ENCODE peak calls at places on chromosomes 11 and 22, in five cellular contexts. U, W, S, H and Y are unnamed samples. For H3K27me3, the result is how much of the 10 kb centered on the place peaks cover.

GRCh38 chr11:112837162-112837826 is 123.9 kb upstream of the NCAM1 start:
- DNase-seq in S (no peak), U (no peak), H (no peak), W (peak), Y (peak)

GRCh38 chr11:46306296-46306853 is 28.9 kb downstream of the CREB3L1 start:
- DNase-seq in W (no peak), S (no peak), U (no peak), H (no peak), Y (no peak)

GRCh38 chr11:124951341-124951740 is 2.7 kb upstream of the CCDC15 start:
- DNase-seq in H (no peak), W (no peak), U (no peak), S (no peak), Y (no peak)

GRCh38 chr22:27982106-27982505 is 63.0 kb upstream of the PITPNB start:
- DNase-seq in U (no peak), W (no peak), H (no peak), S (peak), Y (no peak)

GRCh38 chr11:130668751-130669150 is 220.3 kb downstream of the ADAMTS15 start:
- DNase-seq in U (no peak), W (no peak), S (no peak), H (no peak), Y (no peak)

GRCh38 chr22:32199341-32199740 is 5.5 kb downstream of the RFPL2 start:
- DNase-seq in W (no peak), S (no peak), U (no peak), H (peak), Y (no peak)

GRCh38 chr11:110971110-110971509 is 258.9 kb upstream of the ARHGAP20 start:
- DNase-seq in S (no peak), W (no peak), U (no peak), H (no peak), Y (no peak)

GRCh38 chr11:120122921-120123683 is 14.8 kb downstream of the TRIM29 start:
- DNase-seq in H (no peak), S (no peak), U (no peak), W (no peak), Y (no peak)

GRCh38 chr11:65640483-65641207 is 2.7 kb downstream of the SIPA1 start:
- DNase-seq in S (no peak), H (no peak), W (no peak), U (no peak), Y (no peak)

DNA sequence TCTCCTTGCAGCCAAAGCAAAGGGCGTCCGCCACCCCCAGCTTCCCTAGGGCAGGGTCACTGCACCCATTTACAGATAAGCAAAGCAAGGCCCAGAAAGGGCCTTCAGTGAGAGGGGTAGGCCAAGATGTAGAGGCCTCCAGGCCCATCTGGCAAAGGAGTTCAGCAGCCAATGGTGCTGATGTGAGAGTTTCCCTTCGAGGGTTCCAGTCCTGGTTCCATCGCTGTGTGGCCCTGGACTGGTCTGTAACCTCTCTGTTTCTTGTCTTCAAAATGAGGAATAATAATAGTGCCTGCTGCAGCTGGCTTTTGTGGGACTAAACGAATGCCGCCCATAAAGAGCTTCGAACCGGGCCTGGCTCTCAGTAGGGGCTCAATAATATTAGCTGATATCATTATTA is 4.0 kb downstream of the ELFN2 start:
- DNase-seq in S (no peak), H (no peak), W (no peak), U (no peak), Y (no peak)
- H3K27me3 ChIP-seq in S (half or more), H (half or more), W (under half), U (under half), Y (half or more)

GRCh38 chr11:3197044-3197715 is 21.4 kb downstream of the MRGPRG start:
- DNase-seq in S (no peak), U (no peak), W (no peak), H (no peak), Y (peak)

GRCh38 chr11:3196161-3197043 is 22.2 kb downstream of the MRGPRG start:
- DNase-seq in H (peak), U (no peak), W (no peak), S (peak), Y (no peak)

GRCh38 chr11:3193373-3194015 is 25.1 kb downstream of the MRGPRG start:
- DNase-seq in S (no peak), H (peak), W (no peak), U (no peak), Y (no peak)

GRCh38 chr11:3194016-3194816 is 24.4 kb downstream of the MRGPRG start:
- DNase-seq in S (peak), H (peak), W (no peak), U (no peak), Y (no peak)

GRCh38 chr11:3195251-3196160 is 23.1 kb downstream of the MRGPRG start:
- DNase-seq in S (peak), H (peak), W (peak), U (no peak), Y (no peak)
- TF ChIP-seq CTCF in S (no peak), H (peak), W (peak), U (peak), Y (no peak)

GRCh38 chr11:7590529-7590928 is 76.7 kb downstream of the PPFIBP2 start:
- DNase-seq in W (no peak), S (no peak), U (no peak), H (no peak), Y (no peak)

GRCh38 chr11:7589861-7590260 is 76.1 kb downstream of the PPFIBP2 start:
- DNase-seq in S (no peak), H (no peak), U (no peak), W (no peak), Y (no peak)

GRCh38 chr11:7584910-7585309 is 71.1 kb downstream of the PPFIBP2 start:
- DNase-seq in W (no peak), H (no peak), S (no peak), U (no peak), Y (no peak)

GRCh38 chr11:7585816-7586215 is 72.0 kb downstream of the PPFIBP2 start:
- DNase-seq in W (no peak), U (no peak), H (no peak), S (no peak), Y (no peak)

DNA sequence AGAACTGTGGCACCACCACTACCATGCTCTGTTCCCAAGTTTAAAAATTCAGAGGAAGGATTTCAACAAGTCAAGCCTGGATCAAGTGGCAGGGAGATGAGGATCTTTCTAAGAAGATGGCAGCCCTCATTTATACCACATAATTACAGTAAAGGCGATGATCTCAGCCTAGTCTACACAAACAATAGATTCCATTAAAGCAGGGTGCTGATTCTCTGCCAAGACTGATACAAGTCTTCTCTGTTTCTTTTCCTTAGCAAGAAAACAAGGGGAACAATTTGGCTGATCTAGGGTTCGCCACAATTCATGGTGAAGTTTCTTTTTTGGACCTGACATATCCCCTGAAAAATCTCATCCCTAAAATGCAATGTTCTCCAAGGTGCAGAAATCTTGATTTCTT is 73.9 kb downstream of the PPFIBP2 start:
- DNase-seq in S (no peak), H (no peak), U (no peak), W (no peak), Y (no peak)
- H3K27me3 ChIP-seq in S (under half), H (under half), U (under half), W (under half), Y (under half)

GRCh38 chr11:105609832-105610781 is at the start of gene GRIA4:
- DNase-seq in S (peak), W (no peak), H (peak), U (no peak), Y (peak)
- TF ChIP-seq CTCF in S (no peak), W (no peak), H (no peak), U (no peak), Y (no peak)

GRCh38 chr11:134643519-134644042 is 231.5 kb upstream of the B3GAT1 start:
- DNase-seq in W (no peak), U (no peak), S (no peak), H (peak), Y (no peak)
- H3K27me3 ChIP-seq in W (under half), U (under half), S (under half), H (under half), Y (under half)

DNA sequence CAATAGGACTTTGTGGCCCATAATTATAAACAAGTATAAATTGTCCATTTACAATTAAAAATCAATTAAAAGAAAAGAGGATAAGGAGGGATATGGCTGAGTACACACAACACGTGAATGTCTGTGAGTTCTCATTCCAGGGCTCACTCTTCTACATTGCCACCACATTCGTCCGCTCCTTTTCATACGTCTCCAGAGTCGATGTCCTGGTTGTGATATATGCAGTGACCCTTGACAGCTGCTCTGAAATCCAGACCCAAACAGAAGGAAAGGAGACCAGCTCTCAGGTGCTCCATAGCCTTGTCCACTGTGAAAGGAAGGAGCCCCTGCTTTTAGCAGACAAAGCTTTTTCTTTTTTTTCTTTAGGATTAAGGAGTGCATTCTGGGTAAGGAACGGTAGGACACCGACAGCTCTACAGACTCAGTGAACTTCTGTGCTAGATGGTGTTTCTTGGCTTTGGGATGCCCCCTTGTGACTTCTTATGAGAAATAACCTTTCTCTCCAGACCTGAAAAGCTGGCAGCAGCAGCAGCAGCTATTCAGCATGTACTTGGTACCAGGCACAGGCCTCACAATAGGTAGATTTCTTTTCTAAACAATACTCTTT is 19.7 kb upstream of the DNAJB13 start:
- DNase-seq in U (no peak), H (peak), S (no peak), W (peak), Y (no peak)
- TF ChIP-seq CTCF in U (no peak), H (peak), S (no peak), W (peak), Y (peak)

GRCh38 chr11:60609632-60610031 is 89.8 kb upstream of the MS4A8 start:
- DNase-seq in S (no peak), W (no peak), H (no peak), U (no peak), Y (no peak)
- H3K27me3 ChIP-seq in S (under half), W (under half), H (under half), U (under half), Y (under half)

GRCh38 chr11:63837719-63838118 is 1.2 kb upstream of the MARK2 start:
- DNase-seq in W (no peak), S (no peak), U (no peak), H (no peak), Y (no peak)

GRCh38 chr11:63835156-63835540 is 3.8 kb upstream of the MARK2 start:
- DNase-seq in H (no peak), U (no peak), W (no peak), S (no peak), Y (no peak)

GRCh38 chr11:63838150-63838681 is 694 bp upstream of the MARK2 start:
- DNase-seq in W (no peak), U (no peak), H (no peak), S (no peak), Y (no peak)

GRCh38 chr11:63838682-63839507 is at the start of gene MARK2:
- DNase-seq in W (peak), S (peak), H (peak), U (peak), Y (peak)

GRCh38 chr11:63837027-63837688 is 1.8 kb upstream of the MARK2 start:
- DNase-seq in W (peak), S (peak), U (no peak), H (peak), Y (peak)
- TF ChIP-seq CTCF in W (peak), S (peak), U (peak), H (peak), Y (peak)

GRCh38 chr11:82732734-82733443 is 775 bp downstream of the FAM181B start:
- DNase-seq in S (no peak), H (peak), W (no peak), U (no peak), Y (no peak)

GRCh38 chr11:82733444-82734119 is at the start of gene FAM181B:
- DNase-seq in H (peak), S (no peak), U (peak), W (no peak), Y (peak)

GRCh38 chr11:82730286-82730685 is 3.4 kb downstream of the FAM181B start:
- DNase-seq in H (no peak), S (no peak), W (no peak), U (no peak), Y (no peak)

GRCh38 chr11:82732348-82732733 is 1.3 kb downstream of the FAM181B start:
- DNase-seq in H (no peak), S (no peak), W (no peak), U (no peak), Y (no peak)

DNA sequence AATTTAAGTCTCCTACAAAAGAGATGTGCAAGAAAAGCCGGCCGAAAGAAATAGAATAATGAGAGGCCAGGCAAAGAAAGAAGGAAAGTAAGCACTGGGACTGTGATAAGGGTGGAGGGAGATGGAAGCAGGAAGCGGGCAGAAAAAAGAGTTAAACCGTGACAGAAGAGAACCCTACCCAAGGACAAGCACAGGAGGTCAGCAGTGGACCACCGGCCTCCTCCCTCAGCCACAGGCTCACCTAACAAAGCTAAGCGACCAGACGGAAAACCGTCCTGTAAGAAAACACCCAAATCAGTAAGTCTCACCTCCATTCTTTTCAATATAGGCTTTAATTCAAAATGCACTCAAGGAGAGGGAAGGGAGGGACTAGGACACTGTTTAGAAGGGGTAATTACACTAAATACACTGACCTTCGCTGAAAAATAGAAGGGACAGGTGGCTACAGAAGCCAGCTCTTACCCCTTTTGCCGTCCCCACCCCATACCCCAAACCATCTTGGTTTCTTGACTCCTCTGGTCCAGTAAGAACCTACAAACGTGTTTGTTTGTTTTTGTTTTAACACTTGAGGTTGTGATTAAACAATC is 1.9 kb downstream of the FAM181B start:
- DNase-seq in H (no peak), S (no peak), U (no peak), W (no peak), Y (no peak)
- H3K27me3 ChIP-seq in H (under half), S (under half), U (under half), W (under half), Y (under half)

GRCh38 chr11:61828629-61829407 is 718 bp downstream of the FADS2 start:
- DNase-seq in U (no peak), W (no peak), H (peak), S (no peak), Y (peak)
- TF ChIP-seq CTCF in U (peak), W (no peak), H (no peak), S (no peak), Y (peak)